ENCODE peak calls at places on chromosomes 4 and X, in ten cellular contexts. C is psoas muscle, Q is OCI-LY7, T is HCT116, R is heart left ventricle, V is ovary, W is PC-3, Z is ascending aorta, P is fibroblast of mammary gland, M is GM12865. A is an unnamed sample.

GRCh38 chr4:733631-733980 is 28.0 kb downstream of the PCGF3 start:
- DNase-seq in C (peak; percentile 36), Q (no peak), T (no peak), R (no peak), V (no peak), W (no peak), Z (no peak), P (no peak), M (no peak), A (no peak)

GRCh38 chrX:123425904-123426303 is 241.8 kb downstream of the GRIA3 start:
- DNase-seq in C (no peak), Q (no peak), T (no peak), R (no peak), V (peak; percentile 17), W (peak; percentile 81), Z (peak; percentile 63), P (peak; percentile 73), M (no peak), A (no peak)

GRCh38 chrX:15849555-15849954 is 5.1 kb downstream of the AP1S2 start:
- DNase-seq in C (no peak), Q (no peak), T (no peak), R (no peak), V (no peak), W (peak; percentile 35), Z (no peak), P (peak; percentile 18), M (no peak), A (no peak)

GRCh38 chrX:42093756-42094155 is 170.4 kb upstream of the CASK start:
- DNase-seq in C (no peak), Q (no peak), T (no peak), R (no peak), V (no peak), W (no peak), Z (no peak), P (peak; percentile 7), M (peak; percentile 78), A (no peak)

GRCh38 chr4:183633476-183634058 is 25.4 kb downstream of the RWDD4 start:
- DNase-seq in C (no peak), Q (no peak), T (no peak), R (no peak), V (no peak), W (no peak), Z (no peak), P (no peak), M (peak; percentile 9), A (no peak)

GRCh38 chrX:18995216-18995615 is 11.3 kb upstream of the PHKA2 start:
- DNase-seq in C (no peak), Q (no peak), T (no peak), R (no peak), V (no peak), W (peak; percentile 75), Z (no peak), P (peak; percentile 57), M (no peak), A (no peak)

GRCh38 chr4:105613326-105613725 is 60.9 kb downstream of the ARHGEF38 start:
- DNase-seq in C (no peak), Q (no peak), T (no peak), R (no peak), V (no peak), W (peak; percentile 86), Z (no peak), P (no peak), M (no peak), A (no peak)

GRCh38 chr4:125572601-125573000 is 257.8 kb downstream of the FAT4 start:
- DNase-seq in C (no peak), Q (no peak), T (no peak), R (no peak), V (no peak), W (no peak), Z (no peak), P (no peak), M (no peak), A (no peak)

GRCh38 chrX:114181195-114181594 is 402.7 kb upstream of the HTR2C start:
- DNase-seq in C (no peak), Q (no peak), T (no peak), R (no peak), V (no peak), W (no peak), Z (no peak), P (no peak), M (no peak), A (no peak)

GRCh38 chrX:153411255-153411987 is at the start of gene ZFP92:
- DNase-seq in C (peak; percentile 56), Q (no peak), T (no peak), R (peak; percentile 51), V (peak; percentile 57), W (no peak), Z (no peak), P (no peak), M (no peak), A (no peak)

GRCh38 chr4:74009307-74009706 is 10.8 kb upstream of the CXCL5 start:
- DNase-seq in C (no peak), Q (no peak), T (no peak), R (no peak), V (no peak), W (no peak), Z (no peak), P (no peak), M (no peak), A (no peak)

GRCh38 chr4:158176108-158176507 is 3.3 kb upstream of the GASK1B start:
- DNase-seq in C (no peak), Q (no peak), T (peak; percentile 56), R (no peak), V (no peak), W (peak; percentile 78), Z (peak; percentile 81), P (peak; percentile 48), M (no peak), A (no peak)

GRCh38 chrX:115559672-115560071 is 1.3 kb upstream of the PLS3 start:
- DNase-seq in C (no peak), Q (no peak), T (no peak), R (no peak), V (no peak), W (no peak), Z (no peak), P (no peak), M (no peak), A (no peak)

GRCh38 chrX:139559383-139560042 is 29.0 kb downstream of the F9 start:
- DNase-seq in C (no peak), Q (peak; percentile 76), T (peak; percentile 24), R (no peak), V (no peak), W (peak; percentile 78), Z (no peak), P (peak; percentile 72), M (peak; percentile 70), A (no peak)

GRCh38 chrX:137032841-137033773 is 688 bp downstream of the GPR101 start:
- DNase-seq in C (no peak), Q (no peak), T (no peak), R (no peak), V (no peak), W (no peak), Z (no peak), P (no peak), M (no peak), A (no peak)

DNA sequence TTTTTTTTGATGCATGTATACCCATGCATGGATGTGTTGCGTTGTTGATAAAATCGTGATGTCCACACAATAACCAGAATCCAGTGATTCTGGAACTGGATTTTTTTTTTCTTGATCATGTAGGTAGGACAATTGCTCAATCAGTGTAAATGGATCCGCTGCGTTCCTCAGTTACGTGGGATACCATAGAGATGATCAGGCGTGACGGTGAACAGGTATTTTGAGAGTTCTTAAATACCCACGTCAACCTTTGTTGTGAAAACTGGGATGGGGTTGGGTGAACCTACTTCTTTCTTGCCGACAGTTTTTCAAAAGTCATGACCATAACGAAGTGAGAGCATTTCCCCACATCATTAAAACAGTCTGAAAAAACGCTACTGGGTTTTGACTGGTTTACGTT is 913 bp upstream of the SMIM10L2A start:
- DNase-seq in C (no peak), Q (no peak), T (no peak), R (no peak), V (no peak), W (no peak), Z (no peak), P (no peak), M (no peak), A (no peak)
- H3K4me3 ChIP-seq in C (no peak overlapping the region), Q (no peak overlapping the region), T (no peak overlapping the region), R (no peak overlapping the region), V (no peak overlapping the region), W (no peak overlapping the region), Z (peak overlapping the region; percentile 53), P (no peak overlapping the region), M (no peak overlapping the region), A (no peak overlapping the region)

DNA sequence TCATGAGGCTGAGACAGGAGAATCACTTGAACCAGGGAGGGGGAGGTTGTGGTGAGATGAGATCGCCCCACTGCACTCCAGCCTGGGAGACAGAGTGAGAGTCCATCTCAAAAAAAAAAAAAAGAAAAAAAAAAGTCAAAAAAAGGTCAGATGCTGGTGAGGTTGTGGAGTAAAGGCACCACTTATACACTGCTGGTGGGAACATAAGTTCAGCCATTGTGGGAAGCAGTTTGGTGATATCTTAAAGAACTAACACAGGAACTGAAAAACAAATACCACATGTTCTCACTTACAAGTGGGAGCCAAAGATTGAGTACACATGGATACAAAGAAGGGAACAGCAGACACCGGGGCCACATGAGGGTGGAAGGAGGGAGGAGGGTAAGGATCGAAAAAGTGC is 149.0 kb downstream of the PHF8 start:
- DNase-seq in C (no peak), Q (no peak), T (no peak), R (no peak), V (no peak), W (no peak), Z (no peak), P (no peak), M (no peak), A (no peak)
- TF ChIP-seq CTCF in C (no peak), Q (no peak), T (no peak), R (no peak), V (no peak), W (no peak), Z (no peak), P (no peak), M (no peak), A (no peak)

DNA sequence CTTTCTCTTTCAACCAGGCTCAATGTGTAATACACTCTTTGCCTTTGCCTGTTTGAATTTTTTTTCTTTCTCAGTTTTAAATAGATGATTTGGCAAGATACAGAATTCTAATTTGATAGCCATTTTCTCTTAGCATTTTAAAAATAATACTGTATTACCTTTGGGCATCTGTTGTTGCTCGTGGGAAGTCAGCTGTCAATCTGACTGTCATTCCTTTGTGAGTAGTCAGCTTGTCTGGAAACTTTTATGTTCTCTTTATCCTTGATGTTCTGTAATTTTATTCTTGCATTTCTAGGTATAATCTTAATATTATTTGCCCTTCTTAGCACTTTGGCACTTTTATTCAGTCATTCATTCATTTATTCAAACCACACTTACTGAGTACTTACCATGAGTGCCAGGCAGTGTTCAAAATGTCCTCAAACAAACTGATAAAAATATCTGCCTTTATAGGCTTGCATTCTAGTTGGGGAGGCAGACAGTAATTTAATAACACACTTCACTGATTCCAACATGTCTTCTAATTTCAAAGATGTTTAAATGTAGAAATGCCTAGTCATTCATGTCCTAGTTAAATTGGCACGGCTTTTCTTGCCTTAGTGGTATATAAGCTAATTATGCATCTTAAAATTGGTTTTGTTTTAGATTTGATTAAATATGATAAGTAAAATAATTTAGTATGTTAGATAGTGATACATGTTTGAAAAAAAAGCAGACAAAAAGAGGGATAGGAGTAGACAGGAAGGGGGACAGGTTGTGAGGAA is 3.8 kb downstream of the USP38 start:
- DNase-seq in C (no peak), Q (no peak), T (no peak), R (no peak), V (no peak), W (peak; percentile 28), Z (no peak), P (peak; percentile 16), M (no peak), A (no peak)
- H3K4me3 ChIP-seq in C (peak overlapping the region; percentile 96), Q (peak overlapping the region; percentile 94), T (no peak overlapping the region), R (peak overlapping the region; percentile 91), V (no peak overlapping the region), W (peak overlapping the region; percentile 94), Z (peak overlapping the region; percentile 80), P (peak overlapping the region; percentile 77), M (peak overlapping the region; percentile 87), A (peak overlapping the region; percentile 86)

GRCh38 chrX:43961699-43962098 is 11.5 kb downstream of the NDP start:
- DNase-seq in C (no peak), Q (peak; percentile 4), T (no peak), R (no peak), V (no peak), W (peak; percentile 62), Z (no peak), P (no peak), M (no peak), A (no peak)
- TF ChIP-seq CTCF in C (peak; percentile 22), Q (peak; percentile 56), T (peak; percentile 36), R (no peak), V (no peak), W (peak; percentile 53), Z (no peak), P (peak; percentile 35), M (peak; percentile 15), A (no peak)